ENCODE peak calls at places on chromosomes 3 and 15, in seven cellular contexts. W, L, G, H, Y, B and P are unnamed samples.

GRCh38 chr3:68919000-68919399 is 13.3 kb downstream of the TAFA4 start:
- DNase-seq in W (no peak), L (no peak), G (no peak), H (no peak), Y (peak), B (no peak), P (no peak)

GRCh38 chr3:187744169-187745151 is 808 bp downstream of the BCL6 start:
- DNase-seq in W (peak), L (peak), G (no peak), H (no peak), Y (peak), B (peak), P (peak)

GRCh38 chr3:141876381-141876890 is at the start of gene ATP1B3:
- DNase-seq in W (peak), L (peak), G (peak), H (peak), Y (peak), B (peak), P (peak)

GRCh38 chr15:45616901-45617323 is 17.9 kb upstream of the SQOR start:
- DNase-seq in W (peak), L (no peak), G (no peak), H (no peak), Y (peak), B (no peak), P (no peak)

GRCh38 chr15:97989330-97989729 is 28.8 kb downstream of the ARRDC4 start:
- DNase-seq in W (no peak), L (no peak), G (no peak), H (no peak), Y (no peak), B (no peak), P (no peak)

GRCh38 chr3:10722921-10723320 is 93.1 kb upstream of the SLC6A11 start:
- DNase-seq in W (no peak), L (no peak), G (no peak), H (no peak), Y (no peak), B (no peak), P (no peak)

GRCh38 chr3:51813539-51813938 is 34.5 kb upstream of the IQCF6 start:
- DNase-seq in W (no peak), L (peak), G (no peak), H (no peak), Y (no peak), B (peak), P (peak)

GRCh38 chr3:4313606-4314308 is 10.6 kb downstream of the SETMAR start:
- DNase-seq in W (no peak), L (no peak), G (no peak), H (no peak), Y (peak), B (no peak), P (no peak)

GRCh38 chr15:53693729-53694533 is 65.5 kb downstream of the WDR72 start:
- DNase-seq in W (peak), L (peak), G (no peak), H (no peak), Y (no peak), B (peak), P (peak)

GRCh38 chr15:23565395-23566069 is at the start of gene MKRN3:
- DNase-seq in W (no peak), L (no peak), G (peak), H (no peak), Y (peak), B (no peak), P (no peak)

GRCh38 chr15:59400103-59400813 is 27.6 kb upstream of the MYO1E start:
- DNase-seq in W (no peak), L (no peak), G (no peak), H (no peak), Y (no peak), B (no peak), P (no peak)

GRCh38 chr15:74815961-74816360 is 3.3 kb downstream of the LMAN1L start:
- DNase-seq in W (no peak), L (no peak), G (no peak), H (no peak), Y (no peak), B (no peak), P (no peak)

GRCh38 chr3:143158549-143158988 is 39.0 kb downstream of the CHST2 start:
- DNase-seq in W (no peak), L (no peak), G (no peak), H (no peak), Y (peak), B (no peak), P (no peak)

GRCh38 chr3:81684739-81685395 is 76.6 kb downstream of the GBE1 start:
- DNase-seq in W (no peak), L (no peak), G (no peak), H (no peak), Y (peak), B (no peak), P (no peak)

GRCh38 chr3:129610276-129610675 is 3.8 kb upstream of the PLXND1 start:
- DNase-seq in W (no peak), L (no peak), G (no peak), H (no peak), Y (no peak), B (no peak), P (no peak)

GRCh38 chr15:65318870-65319356 is 14.4 kb downstream of the RNU5B-1 start:
- DNase-seq in W (peak), L (peak), G (peak), H (peak), Y (peak), B (peak), P (peak)

GRCh38 chr15:84400820-84401219 is 165.2 kb downstream of the GOLGA6L4 start:
- DNase-seq in W (no peak), L (no peak), G (no peak), H (no peak), Y (no peak), B (no peak), P (no peak)

GRCh38 chr3:117788086-117788485 is 1078.5 kb downstream of the TUSC7 start:
- DNase-seq in W (no peak), L (no peak), G (no peak), H (no peak), Y (peak), B (peak), P (peak)

GRCh38 chr3:31102196-31102879 is 207.9 kb upstream of the GADL1 start:
- DNase-seq in W (no peak), L (no peak), G (no peak), H (no peak), Y (no peak), B (no peak), P (no peak)

GRCh38 chr15:39642011-39642640 is 61.2 kb downstream of the THBS1 start:
- DNase-seq in W (no peak), L (no peak), G (no peak), H (no peak), Y (peak), B (no peak), P (no peak)

GRCh38 chr3:103006541-103006940 is 571.7 kb downstream of the ZPLD1 start:
- DNase-seq in W (no peak), L (no peak), G (no peak), H (no peak), Y (no peak), B (no peak), P (no peak)

GRCh38 chr15:78321041-78321570 is 19.0 kb upstream of the CRABP1 start:
- DNase-seq in W (no peak), L (no peak), G (no peak), H (no peak), Y (no peak), B (no peak), P (no peak)

GRCh38 chr15:30926161-30926560 is 22.4 kb downstream of the FAN1 start:
- DNase-seq in W (no peak), L (no peak), G (no peak), H (no peak), Y (no peak), B (no peak), P (no peak)

GRCh38 chr3:52317601-52318000 is 1.5 kb downstream of the DNAH1 start:
- DNase-seq in W (no peak), L (peak), G (no peak), H (peak), Y (peak), B (peak), P (peak)

GRCh38 chr3:155325263-155325835 is 31.9 kb upstream of the STRIT1 start:
- DNase-seq in W (no peak), L (peak), G (no peak), H (no peak), Y (no peak), B (peak), P (no peak)

GRCh38 chr3:152071924-152072323 is 196.8 kb upstream of the MBNL1 start:
- DNase-seq in W (no peak), L (no peak), G (peak), H (no peak), Y (peak), B (no peak), P (no peak)

GRCh38 chr3:183490653-183491052 is 62.2 kb upstream of the MCF2L2 start:
- DNase-seq in W (peak), L (peak), G (no peak), H (no peak), Y (no peak), B (no peak), P (peak)

GRCh38 chr3:10495003-10495402 is 10.4 kb downstream of the ATP2B2 start:
- DNase-seq in W (no peak), L (peak), G (peak), H (peak), Y (peak), B (peak), P (peak)

GRCh38 chr3:58833501-58833900 is 166.9 kb upstream of the FAM3D start:
- DNase-seq in W (no peak), L (no peak), G (no peak), H (no peak), Y (no peak), B (no peak), P (no peak)

GRCh38 chr15:101562428-101563059 is 73.0 kb upstream of the PCSK6 start:
- DNase-seq in W (no peak), L (no peak), G (no peak), H (no peak), Y (no peak), B (no peak), P (no peak)

GRCh38 chr3:61169621-61170251 is 81.5 kb downstream of the FHIT start:
- DNase-seq in W (no peak), L (no peak), G (no peak), H (no peak), Y (no peak), B (no peak), P (no peak)

GRCh38 chr3:138060792-138061191 is 50.8 kb downstream of the CLDN18 start:
- DNase-seq in W (no peak), L (no peak), G (no peak), H (no peak), Y (no peak), B (no peak), P (no peak)

GRCh38 chr3:54313418-54313817 is 191.1 kb downstream of the CACNA2D3 start:
- DNase-seq in W (no peak), L (no peak), G (no peak), H (no peak), Y (no peak), B (no peak), P (no peak)

GRCh38 chr3:124333931-124334640 is 342.2 kb upstream of the ROPN1 start:
- DNase-seq in W (no peak), L (no peak), G (no peak), H (no peak), Y (no peak), B (no peak), P (no peak)

DNA sequence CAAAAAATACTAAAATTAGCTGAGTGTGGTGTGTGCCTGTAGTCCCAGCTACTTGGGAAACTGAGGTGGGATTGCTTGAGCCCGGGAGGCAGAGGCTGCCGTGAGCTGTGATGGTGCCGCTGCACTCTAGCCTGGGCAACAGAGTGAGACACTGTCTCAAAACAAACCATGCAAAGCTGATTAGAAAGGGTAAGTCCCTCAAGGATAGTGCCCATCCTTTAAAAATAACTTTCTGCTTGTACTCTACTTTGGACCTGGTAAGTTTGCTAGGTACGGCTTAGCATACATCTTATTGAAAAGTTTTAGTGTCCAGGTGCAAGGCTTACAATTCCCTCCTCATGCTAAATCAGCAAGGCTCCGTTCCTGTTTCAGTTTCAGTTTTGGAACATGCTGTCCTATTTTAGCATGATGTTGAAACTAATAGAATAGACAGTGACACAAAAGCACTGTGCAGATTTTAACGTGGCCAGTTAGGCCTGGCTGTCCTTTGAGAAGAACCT is 21.4 kb downstream of the FEM1B start:
- DNase-seq in W (no peak), L (no peak), G (no peak), H (no peak), Y (no peak), B (no peak), P (no peak)
- TF ChIP-seq POLR2A in W (no peak), L (no peak), G (no peak), H (no peak), Y (no peak), B (no peak), P (no peak)

GRCh38 chr3:194137314-194138097 is 1.6 kb downstream of the HES1 start:
- DNase-seq in W (peak), L (peak), G (no peak), H (peak), Y (peak), B (peak), P (peak)

GRCh38 chr3:194136519-194137313 is 768 bp downstream of the HES1 start:
- DNase-seq in W (peak), L (peak), G (no peak), H (no peak), Y (peak), B (peak), P (peak)

GRCh38 chr3:194134757-194135515 is 1.0 kb upstream of the HES1 start:
- DNase-seq in W (peak), L (peak), G (peak), H (peak), Y (peak), B (peak), P (peak)

GRCh38 chr3:194135516-194135805 is 487 bp upstream of the HES1 start:
- DNase-seq in W (no peak), L (no peak), G (no peak), H (no peak), Y (no peak), B (no peak), P (no peak)

DNA sequence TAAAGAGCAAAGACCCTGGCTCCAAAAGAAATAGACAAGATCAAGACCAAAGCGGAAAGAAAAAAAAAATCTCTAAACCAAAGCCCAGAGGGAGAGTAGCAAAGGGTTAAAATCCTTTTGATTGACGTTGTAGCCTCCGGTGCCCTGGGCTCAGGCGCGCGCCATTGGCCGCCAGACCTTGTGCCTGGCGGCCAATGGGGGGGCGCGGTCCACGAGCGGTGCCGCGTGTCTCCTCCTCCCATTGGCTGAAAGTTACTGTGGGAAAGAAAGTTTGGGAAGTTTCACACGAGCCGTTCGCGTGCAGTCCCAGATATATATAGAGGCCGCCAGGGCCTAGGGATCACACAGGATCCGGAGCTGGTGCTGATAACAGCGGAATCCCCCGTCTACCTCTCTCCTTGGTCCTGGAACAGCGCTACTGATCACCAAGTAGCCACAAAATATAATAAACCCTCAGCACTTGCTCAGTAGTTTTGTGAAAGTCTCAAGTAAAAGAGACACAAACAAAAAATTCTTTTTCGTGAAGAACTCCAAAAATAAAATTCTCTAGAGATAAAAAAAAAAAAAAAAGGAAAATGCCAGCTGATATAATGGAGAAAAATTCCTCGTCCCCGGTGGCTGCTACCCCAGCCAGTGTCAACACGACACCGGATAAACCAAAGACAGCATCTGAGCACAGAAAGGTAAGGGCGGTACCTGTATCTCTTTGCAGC is at the start of gene HES1:
- DNase-seq in W (peak), L (peak), G (peak), H (peak), Y (peak), B (peak), P (peak)
- TF ChIP-seq POLR2A in W (peak), L (peak), G (peak), H (peak), Y (peak), B (peak), P (peak)

GRCh38 chr3:160398820-160399346 is at the start of gene IFT80:
- DNase-seq in W (peak), L (peak), G (peak), H (peak), Y (peak), B (peak), P (peak)
- TF ChIP-seq POLR2A in W (peak), L (peak), G (no peak), H (no peak), Y (no peak), B (no peak), P (no peak)

GRCh38 chr15:62889734-62890505 is 152.6 kb upstream of the TPM1 start:
- DNase-seq in W (no peak), L (no peak), G (no peak), H (no peak), Y (peak), B (peak), P (no peak)
- TF ChIP-seq POLR2A in W (no peak), L (no peak), G (no peak), H (no peak), Y (no peak), B (no peak), P (no peak)

GRCh38 chr3:38454884-38455638 is 1.4 kb downstream of the ACVR2B start:
- DNase-seq in W (peak), L (peak), G (no peak), H (peak), Y (peak), B (peak), P (peak)
- TF ChIP-seq POLR2A in W (peak), L (no peak), G (peak), H (peak), Y (no peak), B (no peak), P (peak)

GRCh38 chr3:101561630-101562328 is at the start of gene TRMT10C:
- DNase-seq in W (peak), L (peak), G (peak), H (peak), Y (peak), B (peak), P (peak)
- TF ChIP-seq POLR2A in W (peak), L (peak), G (peak), H (peak), Y (peak), B (peak), P (peak)

DNA sequence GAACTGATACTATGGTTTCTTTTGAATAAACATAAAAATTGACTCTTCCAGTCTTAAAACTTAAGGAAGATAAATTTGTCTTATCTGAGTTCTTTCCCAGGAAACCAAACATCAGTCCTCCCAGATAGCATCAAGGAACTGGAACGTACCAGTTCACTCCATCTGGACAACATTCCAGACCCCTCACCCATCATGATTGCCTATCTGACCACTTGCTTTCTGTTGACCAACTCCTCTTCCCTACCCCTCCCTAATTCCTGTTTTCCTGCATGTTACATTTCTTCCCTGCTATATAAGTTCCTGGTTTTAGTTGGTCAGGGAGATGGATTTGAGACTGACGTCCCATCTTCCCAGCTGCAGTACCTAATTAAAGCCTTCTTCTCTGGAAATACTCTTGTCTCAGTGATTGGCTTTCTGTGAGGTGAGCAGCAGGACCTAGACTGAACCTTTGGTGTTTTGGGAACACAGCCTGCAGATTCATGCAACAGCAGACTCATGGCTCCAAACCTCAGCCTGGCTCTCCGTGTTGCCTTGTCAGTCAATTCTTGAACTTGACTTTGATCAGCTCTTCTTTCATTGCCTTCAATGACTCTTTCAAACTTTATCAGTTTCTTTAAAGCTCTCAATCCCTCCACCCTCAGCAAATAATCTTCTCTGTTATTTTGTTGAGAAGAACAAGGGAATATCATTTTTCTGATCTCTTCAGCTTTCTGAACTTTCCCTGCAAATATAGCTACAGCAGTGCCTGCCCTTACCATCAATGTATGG is 123.6 kb downstream of the RPL22L1 start:
- DNase-seq in W (no peak), L (no peak), G (no peak), H (no peak), Y (no peak), B (no peak), P (no peak)
- TF ChIP-seq POLR2A in W (no peak), L (no peak), G (no peak), H (no peak), Y (no peak), B (no peak), P (no peak)